ENCODE peak calls at places on chromosome 9, in five cellular contexts. Y is right cardiac atrium; K is CD8-positive, alpha-beta T cell; S is cardiac fibroblast; M is CD4-positive, alpha-beta T cell. I is an unnamed sample.

GRCh38 chr9:134299068-134299467 is 27.2 kb upstream of the RXRA start:
- DNase-seq in Y (no peak), K (no peak), S (no peak), M (no peak), I (no peak)

GRCh38 chr9:129145316-129145715 is 32.7 kb downstream of the IER5L start:
- DNase-seq in Y (peak), K (no peak), S (peak), M (no peak), I (no peak)

GRCh38 chr9:136225748-136226679 is 19.6 kb downstream of the QSOX2 start:
- DNase-seq in Y (peak), K (peak), S (peak), M (peak), I (no peak)

GRCh38 chr9:118669986-118670385 is 699.2 kb downstream of the BRINP1 start:
- DNase-seq in Y (no peak), K (no peak), S (no peak), M (no peak), I (no peak)

GRCh38 chr9:21576331-21577189 is 94.4 kb upstream of the IFNE start:
- DNase-seq in Y (no peak), K (peak), S (peak), M (no peak), I (peak)

GRCh38 chr9:136551401-136552116 is 5.7 kb upstream of the NOTCH1 start:
- DNase-seq in Y (peak), K (no peak), S (peak), M (no peak), I (peak)

GRCh38 chr9:86732514-86732913 is 214.8 kb downstream of the GAS1 start:
- DNase-seq in Y (no peak), K (no peak), S (peak), M (no peak), I (no peak)

GRCh38 chr9:18922161-18922910 is 110.7 kb downstream of the SAXO1 start:
- DNase-seq in Y (no peak), K (no peak), S (no peak), M (no peak), I (no peak)

GRCh38 chr9:128065907-128066712 is 1.0 kb downstream of the NAIF1 start:
- DNase-seq in Y (peak), K (no peak), S (no peak), M (no peak), I (peak)

I was measured in left cardiac atrium.